ENCODE peak calls at places on chromosomes 3 and 15, in six cellular contexts. H, X, Y, J, L and D are unnamed samples.

GRCh38 chr3:19264424-19264823 is 116.1 kb downstream of the KCNH8 start:
- DNase-seq in H (no peak), X (no peak), Y (no peak), J (no peak), L (no peak), D (no peak)

GRCh38 chr3:134294302-134294925 is 43.8 kb upstream of the RYK start:
- DNase-seq in H (peak), X (no peak), Y (peak), J (no peak), L (peak), D (peak)

GRCh38 chr3:169137943-169138342 is 525.6 kb downstream of the MECOM start:
- DNase-seq in H (no peak), X (no peak), Y (no peak), J (no peak), L (no peak), D (no peak)

GRCh38 chr3:88031543-88032148 is 27.2 kb downstream of the CGGBP1 start:
- DNase-seq in H (no peak), X (no peak), Y (peak), J (no peak), L (no peak), D (no peak)

GRCh38 chr3:123371426-123371825 is 77.5 kb downstream of the ADCY5 start:
- DNase-seq in H (no peak), X (no peak), Y (no peak), J (no peak), L (no peak), D (no peak)

GRCh38 chr3:171563298-171563697 is 103.1 kb upstream of the TNIK start:
- DNase-seq in H (no peak), X (peak), Y (no peak), J (no peak), L (no peak), D (no peak)

GRCh38 chr15:101088788-101089578 is 162.9 kb downstream of the CHSY1 start:
- DNase-seq in H (peak), X (peak), Y (no peak), J (peak), L (peak), D (peak)

GRCh38 chr15:99565281-99566156 is at the start of gene MEF2A:
- DNase-seq in H (peak), X (peak), Y (peak), J (peak), L (peak), D (peak)

GRCh38 chr3:177817746-177818145 is 620.5 kb upstream of the TBL1XR1 start:
- DNase-seq in H (no peak), X (no peak), Y (no peak), J (no peak), L (no peak), D (no peak)

GRCh38 chr3:108234387-108234957 is 12.2 kb upstream of the IFT57 start:
- DNase-seq in H (no peak), X (no peak), Y (no peak), J (no peak), L (no peak), D (no peak)

GRCh38 chr15:25437751-25438600 is 848 bp downstream of the UBE3A start:
- DNase-seq in H (peak), X (peak), Y (no peak), J (peak), L (peak), D (peak)

GRCh38 chr3:143478124-143478693 is 358.6 kb downstream of the CHST2 start:
- DNase-seq in H (no peak), X (no peak), Y (no peak), J (no peak), L (no peak), D (no peak)

GRCh38 chr15:68608844-68609232 is 30.0 kb downstream of the CORO2B start:
- DNase-seq in H (no peak), X (no peak), Y (no peak), J (no peak), L (no peak), D (no peak)

GRCh38 chr15:68484220-68484619 is 52.3 kb upstream of the ITGA11 start:
- DNase-seq in H (no peak), X (no peak), Y (no peak), J (no peak), L (no peak), D (no peak)

GRCh38 chr15:56869573-56869972 is 48.9 kb upstream of the TCF12 start:
- DNase-seq in H (peak), X (no peak), Y (no peak), J (no peak), L (no peak), D (no peak)

GRCh38 chr15:84955089-84955848 is 26.4 kb upstream of the PDE8A start:
- DNase-seq in H (peak), X (peak), Y (no peak), J (peak), L (no peak), D (no peak)

GRCh38 chr15:77869021-77869895 is 208.3 kb downstream of the TBC1D2B start:
- DNase-seq in H (no peak), X (no peak), Y (no peak), J (no peak), L (no peak), D (no peak)

GRCh38 chr15:87597346-87598052 is 659.0 kb downstream of the NTRK3 start:
- DNase-seq in H (no peak), X (peak), Y (no peak), J (no peak), L (no peak), D (no peak)

GRCh38 chr3:99645277-99646106 is 7.1 kb downstream of the COL8A1 start:
- DNase-seq in H (no peak), X (peak), Y (no peak), J (peak), L (no peak), D (no peak)

GRCh38 chr3:34292605-34293300 is 494.3 kb downstream of the PDCD6IP start:
- DNase-seq in H (no peak), X (no peak), Y (no peak), J (no peak), L (no peak), D (no peak)

GRCh38 chr3:81758275-81758674 is 3.2 kb downstream of the GBE1 start:
- DNase-seq in H (no peak), X (no peak), Y (no peak), J (peak), L (no peak), D (no peak)

GRCh38 chr15:72011291-72011940 is 106.5 kb downstream of the MYO9A start:
- DNase-seq in H (no peak), X (no peak), Y (no peak), J (no peak), L (no peak), D (no peak)

GRCh38 chr3:88632226-88632625 is 475.2 kb upstream of the EPHA3 start:
- DNase-seq in H (no peak), X (no peak), Y (no peak), J (no peak), L (no peak), D (no peak)

GRCh38 chr15:29822100-29822684 is at the start of gene TJP1:
- DNase-seq in H (peak), X (peak), Y (no peak), J (peak), L (no peak), D (no peak)

GRCh38 chr15:29820802-29821160 is 1.5 kb downstream of the TJP1 start:
- DNase-seq in H (no peak), X (no peak), Y (no peak), J (no peak), L (no peak), D (no peak)

GRCh38 chr15:29819979-29820801 is 2.1 kb downstream of the TJP1 start:
- DNase-seq in H (no peak), X (no peak), Y (no peak), J (no peak), L (no peak), D (no peak)

GRCh38 chr15:29822685-29823459 is 604 bp upstream of the TJP1 start:
- DNase-seq in H (no peak), X (no peak), Y (no peak), J (peak), L (no peak), D (no peak)

DNA sequence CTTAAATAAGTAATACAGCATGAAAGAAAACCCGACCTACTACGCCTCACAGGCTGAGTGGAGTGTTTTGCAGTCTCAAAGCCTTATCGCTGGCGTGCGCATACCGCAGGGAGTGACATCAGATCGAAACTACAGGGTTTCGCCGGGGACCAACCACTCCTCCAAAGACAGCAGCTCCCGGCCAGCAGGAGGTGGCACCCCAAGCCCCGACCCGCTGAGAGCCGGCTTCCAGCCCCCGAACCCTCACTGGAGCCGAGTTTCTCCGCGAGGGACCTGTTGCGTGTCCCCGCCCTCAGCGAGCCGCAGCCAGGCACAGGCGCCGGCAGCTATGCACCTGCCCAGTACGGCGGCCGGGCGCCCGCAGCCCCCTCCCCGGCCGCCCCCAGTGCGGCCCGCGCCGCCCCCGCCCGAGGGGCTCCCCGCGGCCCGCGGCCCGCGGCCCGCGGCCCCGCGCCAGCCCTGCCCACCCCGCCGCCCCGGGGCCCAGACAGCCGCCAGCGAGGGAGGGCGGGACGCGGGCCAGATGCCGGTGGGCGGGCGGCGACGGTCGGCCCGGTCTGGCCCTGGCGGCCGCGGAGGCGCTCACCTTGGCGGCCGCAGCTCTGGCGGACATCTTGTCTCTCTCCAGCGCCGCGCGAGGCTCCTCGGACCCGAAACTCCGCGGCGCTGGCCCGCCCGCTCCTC is 710 bp downstream of the TJP1 start:
- DNase-seq in H (peak), X (peak), Y (no peak), J (peak), L (no peak), D (no peak)
- TF ChIP-seq POLR2AphosphoS5 in H (peak), X (peak), Y (no peak), J (no peak), L (no peak), D (no peak)

GRCh38 chr3:78707094-78707493 is 1060.7 kb downstream of the ROBO1 start:
- DNase-seq in H (no peak), X (no peak), Y (no peak), J (no peak), L (no peak), D (no peak)
- TF ChIP-seq POLR2A in H (no peak), X (no peak), Y (no peak), J (no peak), L (no peak), D (no peak)

GRCh38 chr3:59186735-59187134 is 136.9 kb upstream of the CFAP20DC start:
- DNase-seq in H (no peak), X (no peak), Y (no peak), J (no peak), L (no peak), D (no peak)

GRCh38 chr3:59191651-59192050 is 141.8 kb upstream of the CFAP20DC start:
- DNase-seq in H (no peak), X (no peak), Y (no peak), J (no peak), L (no peak), D (no peak)

GRCh38 chr3:59189561-59190338 is 139.9 kb upstream of the CFAP20DC start:
- DNase-seq in H (no peak), X (no peak), Y (no peak), J (peak), L (no peak), D (no peak)

GRCh38 chr3:59192473-59192872 is 142.6 kb upstream of the CFAP20DC start:
- DNase-seq in H (no peak), X (no peak), Y (no peak), J (no peak), L (no peak), D (no peak)
- TF ChIP-seq TAF1 in H (no peak), X (no peak), Y (no peak), J (no peak), L (no peak), D (no peak)

GRCh38 chr15:60392601-60392985 is 5.2 kb downstream of the ANXA2 start:
- DNase-seq in H (no peak), X (no peak), Y (no peak), J (peak), L (no peak), D (no peak)

GRCh38 chr15:60390231-60390630 is 7.6 kb downstream of the ANXA2 start:
- DNase-seq in H (no peak), X (no peak), Y (no peak), J (no peak), L (no peak), D (no peak)

GRCh38 chr15:60391722-60392340 is 6.0 kb downstream of the ANXA2 start:
- DNase-seq in H (no peak), X (no peak), Y (no peak), J (no peak), L (no peak), D (no peak)

GRCh38 chr15:60389261-60390077 is 8.3 kb downstream of the ANXA2 start:
- DNase-seq in H (no peak), X (no peak), Y (peak), J (no peak), L (no peak), D (no peak)

DNA sequence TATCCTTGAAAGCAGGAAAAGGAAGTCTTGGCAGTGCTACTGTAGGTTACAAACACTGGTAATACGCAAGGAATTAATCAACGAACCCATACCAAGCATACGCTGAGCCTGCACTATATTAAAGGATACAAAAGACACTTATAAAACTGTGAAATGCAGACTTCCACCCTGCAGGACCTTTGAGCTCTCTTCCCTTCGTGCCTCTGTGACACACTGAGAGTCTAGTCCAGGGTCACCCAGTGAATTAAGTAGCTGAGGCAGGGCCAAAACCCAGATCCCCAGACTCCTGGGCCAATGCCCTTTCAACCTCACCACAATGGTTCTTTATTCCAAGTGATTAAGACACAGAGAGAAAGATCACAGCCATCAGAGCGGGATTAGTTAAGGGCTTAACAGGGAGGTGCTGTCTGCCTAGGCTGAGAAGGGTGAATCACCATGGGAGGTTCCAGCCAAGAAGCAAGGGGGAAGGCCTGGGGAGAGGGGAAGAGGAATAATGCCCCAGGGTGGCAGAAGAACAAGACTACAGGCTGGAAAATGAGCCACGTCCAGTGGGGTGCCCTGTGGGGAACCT is 6.8 kb downstream of the ANXA2 start:
- DNase-seq in H (no peak), X (peak), Y (no peak), J (peak), L (no peak), D (no peak)
- TF ChIP-seq POLR2AphosphoS5 in H (no peak), X (no peak), Y (no peak), J (no peak), L (no peak), D (no peak)

GRCh38 chr15:41495736-41496599 is 2.3 kb downstream of the ITPKA start:
- DNase-seq in H (peak), X (peak), Y (no peak), J (peak), L (no peak), D (no peak)
- TF ChIP-seq POLR2A in H (no peak), X (peak), Y (no peak), J (no peak), L (no peak), D (no peak)

DNA sequence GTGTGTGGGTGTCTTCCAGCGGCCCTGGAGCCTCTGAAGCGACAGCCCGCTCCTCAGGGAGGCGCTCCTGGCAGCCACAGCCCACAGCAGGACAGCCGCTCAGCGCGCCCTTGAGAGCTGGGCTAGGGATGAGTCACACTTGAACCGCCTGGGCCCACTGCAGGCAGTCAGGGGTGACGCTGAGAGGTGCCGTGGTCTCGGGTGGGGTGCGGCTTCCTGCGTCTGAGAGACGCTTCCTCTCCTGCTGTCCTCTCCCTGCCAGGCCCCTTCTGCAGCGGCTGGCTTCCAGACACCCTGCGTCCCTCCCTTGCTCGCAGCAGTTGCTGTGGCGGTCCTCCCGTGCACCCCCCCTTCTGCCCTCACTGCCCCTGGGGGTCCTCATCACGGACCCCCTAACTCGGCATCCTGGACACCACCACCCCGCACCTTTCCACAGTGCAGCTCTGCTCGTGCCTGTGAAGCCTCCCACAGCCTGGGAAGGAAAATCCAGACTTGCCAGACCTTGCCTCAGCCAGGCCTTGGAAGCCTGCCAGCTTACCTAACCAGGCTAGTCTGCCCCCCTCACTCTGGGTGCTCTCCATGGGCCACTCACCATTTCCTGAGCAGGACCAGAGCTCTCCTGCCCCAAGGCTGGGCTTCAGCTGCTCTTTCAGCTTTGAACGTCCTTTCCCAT is 1.1 kb upstream of the SPTBN5 start:
- DNase-seq in H (peak), X (peak), Y (peak), J (peak), L (peak), D (peak)
- TF ChIP-seq TAF1 in H (no peak), X (no peak), Y (no peak), J (no peak), L (no peak), D (no peak)